ENCODE peak calls at places on chromosomes 5 and 9, in four cellular contexts. W is HFFc6, D is neural crest cell, O is fibroblast of mammary gland. G is an unnamed sample.

GRCh38 chr5:91379602-91380490 is 3.3 kb downstream of the ARRDC3 start:
- DNase-seq in D (peak; percentile 85), O (peak; percentile 86), W (peak; percentile 93), G (peak; percentile 97)

GRCh38 chr5:133051117-133051546 is 681 bp upstream of the HSPA4 start:
- DNase-seq in O (no peak), W (no peak), D (no peak), G (no peak)

GRCh38 chr9:5626727-5627634 is 1.9 kb upstream of the RIC1 start:
- DNase-seq in O (peak; percentile 86), W (peak; percentile 35), D (no peak), G (no peak)

GRCh38 chr5:72855821-72856220 is 39.4 kb downstream of the TNPO1 start:
- DNase-seq in W (no peak), O (no peak), D (no peak), G (no peak)

GRCh38 chr5:151585970-151586369 is 5.2 kb downstream of the FAT2 start:
- DNase-seq in O (peak; percentile 28), W (peak; percentile 8), D (no peak), G (no peak)

GRCh38 chr9:36623280-36623679 is 50.6 kb downstream of the MELK start:
- DNase-seq in D (no peak), W (peak; percentile 14), O (peak; percentile 68), G (no peak)

GRCh38 chr5:141874262-141874964 is 3.8 kb downstream of the PCDH1 start:
- DNase-seq in O (no peak), W (no peak), D (no peak), G (no peak)

GRCh38 chr5:160230686-160231527 is 1.6 kb downstream of the FABP6 start:
- DNase-seq in D (no peak), W (no peak), O (peak; percentile 54), G (no peak)

GRCh38 chr9:131018621-131019020 is 9.6 kb downstream of the LAMC3 start:
- DNase-seq in D (no peak), O (no peak), W (no peak), G (no peak)

GRCh38 chr5:17429353-17429752 is 68.7 kb upstream of the TAF11L2 start:
- DNase-seq in D (no peak), O (no peak), W (no peak), G (no peak)

GRCh38 chr5:9820696-9821449 is 190.7 kb upstream of the TAS2R1 start:
- DNase-seq in O (peak; percentile 3), W (no peak), D (no peak), G (no peak)

GRCh38 chr5:172105811-172106210 is 82.2 kb downstream of the STK10 start:
- DNase-seq in O (no peak), D (no peak), W (no peak), G (no peak)

GRCh38 chr9:71760901-71761300 is 7.4 kb downstream of the CEMIP2 start:
- DNase-seq in D (peak; percentile 48), O (no peak), W (no peak), G (peak; percentile 58)

GRCh38 chr5:143229896-143230675 is 173.4 kb downstream of the NR3C1 start:
- DNase-seq in D (no peak), O (peak; percentile 84), W (no peak), G (no peak)

GRCh38 chr9:132770775-132771310 is 100.6 kb downstream of the GTF3C4 start:
- DNase-seq in D (no peak), O (no peak), W (no peak), G (no peak)

GRCh38 chr9:112061152-112061740 is 113.9 kb downstream of the SUSD1 start:
- DNase-seq in W (peak; percentile 95), O (peak; percentile 99), D (no peak), G (no peak)

GRCh38 chr5:2207109-2207399 is 324.3 kb upstream of the IRX4 start:
- DNase-seq in D (no peak), W (no peak), O (no peak), G (no peak)

GRCh38 chr9:112849363-112849922 is 41.2 kb downstream of the SLC46A2 start:
- DNase-seq in D (no peak), W (no peak), O (no peak), G (no peak)

GRCh38 chr5:57696005-57696755 is 213.6 kb upstream of the ACTBL2 start:
- DNase-seq in W (no peak), O (no peak), D (no peak), G (no peak)

GRCh38 chr9:123113185-123113584 is 79.7 kb downstream of the GPR21 start:
- DNase-seq in W (no peak), D (no peak), O (no peak), G (no peak)

GRCh38 chr9:78132688-78133033 is 101.0 kb upstream of the GNAQ start:
- DNase-seq in O (no peak), D (no peak), W (no peak), G (no peak)

GRCh38 chr9:78127271-78128225 is 95.9 kb upstream of the GNAQ start:
- DNase-seq in D (peak; percentile 31), O (no peak), W (no peak), G (no peak)

GRCh38 chr9:78131969-78132687 is 100.5 kb upstream of the GNAQ start:
- DNase-seq in W (peak; percentile 33), O (peak; percentile 22), D (no peak), G (no peak)

GRCh38 chr9:78130853-78131252 is 99.2 kb upstream of the GNAQ start:
- DNase-seq in D (no peak), W (no peak), O (no peak), G (no peak)

DNA sequence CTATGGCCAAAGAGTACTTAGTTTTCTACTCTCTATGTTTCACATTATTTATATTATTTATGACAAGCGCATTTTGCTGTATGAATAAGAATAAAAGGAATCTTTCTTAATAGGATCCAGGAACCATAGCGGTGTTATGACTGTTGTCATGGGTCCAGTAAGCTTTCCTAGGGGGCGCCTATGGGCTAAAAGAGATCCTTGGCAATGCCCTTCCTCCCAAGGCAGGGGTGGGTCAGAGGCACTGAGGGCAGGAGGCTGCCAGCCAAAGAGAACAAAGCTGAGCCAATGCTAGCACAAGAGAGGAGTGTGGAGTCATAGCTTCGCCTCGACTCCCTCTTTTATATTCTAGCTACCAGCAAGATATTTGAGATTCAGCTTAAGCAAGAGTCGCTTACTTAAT is 98.4 kb upstream of the GNAQ start:
- DNase-seq in D (peak; percentile 29), W (no peak), O (peak; percentile 36), G (no peak)
- TF ChIP-seq CTCF in D (peak; percentile 22), W (no peak), O (peak; percentile 16), G (no peak)

GRCh38 chr5:33530963-33531298 is 90.2 kb downstream of the TARS1 start:
- DNase-seq in D (no peak), W (no peak), O (no peak), G (no peak)
- TF ChIP-seq CTCF in D (no peak), W (no peak), O (no peak), G (no peak)

DNA sequence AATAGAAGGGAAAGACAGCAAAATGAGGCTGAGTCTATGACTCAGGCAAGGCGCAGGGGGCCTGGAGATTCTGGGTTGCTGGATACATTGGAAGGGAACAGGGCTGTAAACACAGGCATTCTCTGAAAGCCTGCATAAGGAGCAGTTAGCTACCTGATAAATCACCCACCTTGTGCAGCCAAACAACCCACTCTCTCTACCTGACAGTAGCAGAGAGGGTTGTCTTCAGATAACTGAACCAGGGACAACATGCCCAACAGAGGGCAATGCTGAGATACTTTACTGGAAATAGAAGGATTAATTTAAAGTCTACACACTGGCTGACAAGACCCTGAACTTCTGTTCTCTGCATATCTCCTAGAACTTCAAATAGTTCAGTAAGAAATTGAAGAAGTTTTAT is 161.6 kb downstream of the KCTD16 start:
- DNase-seq in D (no peak), W (peak; percentile 13), O (no peak), G (no peak)
- TF ChIP-seq CTCF in D (peak; percentile 40), W (peak; percentile 68), O (no peak), G (no peak)

GRCh38 chr5:39947657-39948056 is 522.9 kb upstream of the DAB2 start:
- DNase-seq in O (peak; percentile 63), W (peak; percentile 2), D (no peak), G (no peak)

GRCh38 chr5:39943811-39944210 is 519.0 kb upstream of the DAB2 start:
- DNase-seq in O (peak; percentile 44), W (no peak), D (no peak), G (no peak)

GRCh38 chr5:39951070-39951469 is 526.3 kb upstream of the DAB2 start:
- DNase-seq in O (no peak), W (no peak), D (no peak), G (no peak)

GRCh38 chr5:39948867-39949468 is 524.2 kb upstream of the DAB2 start:
- DNase-seq in O (peak; percentile 78), W (peak; percentile 52), D (peak; percentile 51), G (peak; percentile 21)
- TF ChIP-seq CTCF in O (peak; percentile 76), W (peak; percentile 92), D (peak; percentile 84), G (peak; percentile 88)

GRCh38 chr5:135750506-135750905 is 84.0 kb upstream of the SLC25A48 start:
- DNase-seq in D (no peak), W (no peak), O (no peak), G (no peak)
- TF ChIP-seq CTCF in D (peak; percentile 19), W (peak; percentile 39), O (peak; percentile 3), G (no peak)

DNA sequence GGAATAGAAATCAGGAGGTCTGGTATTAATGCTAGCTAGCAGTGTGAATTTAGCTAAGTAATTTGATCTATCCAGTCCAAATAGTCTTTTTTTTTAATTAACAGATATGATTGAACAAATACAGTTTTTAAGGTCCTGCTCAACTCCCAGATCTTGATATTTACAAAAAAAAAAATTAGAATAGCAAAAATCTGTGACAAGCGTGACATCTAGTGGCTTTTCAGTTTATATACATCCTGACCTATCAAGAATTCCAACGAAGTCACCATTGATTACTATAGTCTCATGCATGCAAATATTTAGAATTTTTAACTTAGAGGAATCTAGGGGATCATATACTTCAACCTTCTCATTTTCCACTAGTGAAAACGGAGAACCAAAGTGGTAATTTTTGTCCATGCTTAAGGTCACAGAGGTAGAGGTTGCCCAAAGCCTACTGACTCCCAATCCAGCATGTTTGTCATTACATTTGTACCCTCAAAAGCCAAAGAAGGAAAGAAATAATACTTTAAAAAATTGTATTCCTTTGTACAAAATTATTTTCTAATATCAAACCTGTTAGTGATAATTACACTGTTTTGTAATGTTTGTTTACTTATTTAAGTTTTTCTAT is 17.6 kb upstream of the TARS1 start:
- DNase-seq in W (peak; percentile 30), D (no peak), O (peak; percentile 76), G (no peak)
- TF ChIP-seq CTCF in W (peak; percentile 82), D (peak; percentile 76), O (peak; percentile 44), G (peak; percentile 30)

GRCh38 chr9:34334916-34335315 is 5.5 kb downstream of the NUDT2 start:
- DNase-seq in O (no peak), D (no peak), W (no peak), G (no peak)

GRCh38 chr9:34338664-34339063 is 9.3 kb downstream of the NUDT2 start:
- DNase-seq in D (no peak), W (no peak), O (no peak), G (no peak)

GRCh38 chr9:34334337-34334824 is 5.0 kb downstream of the NUDT2 start:
- DNase-seq in W (no peak), D (peak; percentile 14), O (no peak), G (no peak)

GRCh38 chr9:34335376-34335775 is 6.0 kb downstream of the NUDT2 start:
- DNase-seq in D (no peak), W (no peak), O (no peak), G (no peak)

DNA sequence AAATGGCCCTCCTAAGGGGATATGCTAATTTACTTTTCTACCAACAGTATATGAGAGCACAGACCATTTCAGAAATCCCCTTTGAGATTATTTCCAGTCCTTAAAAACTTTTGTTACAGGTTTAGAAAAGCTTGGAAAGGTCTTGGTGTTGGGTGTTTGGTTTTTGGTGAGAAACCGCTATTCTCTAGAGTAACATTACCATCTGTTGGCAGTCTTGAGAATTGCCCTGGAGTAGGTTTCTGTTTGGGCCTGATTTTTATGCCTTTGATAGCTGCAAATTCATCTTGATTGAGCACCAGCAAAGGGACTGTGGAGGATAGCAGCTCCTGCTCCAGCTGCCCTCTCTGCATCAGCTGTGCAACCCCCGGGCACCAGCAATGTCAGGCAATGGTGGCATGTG is 8.0 kb downstream of the NUDT2 start:
- DNase-seq in O (no peak), D (no peak), W (no peak), G (no peak)
- TF ChIP-seq CTCF in O (no peak), D (peak; percentile 35), W (peak; percentile 46), G (no peak)